ENCODE peak calls at places on chromosome 2, in eight cellular contexts. I is heart left ventricle, H is body of pancreas, Q is spleen, K is endothelial cell of umbilical vein, W is H54, O is thyroid gland, J is HCT116. P is an unnamed sample.

GRCh38 chr2:7333189-7333588 is 416.0 kb downstream of the RNF144A start:
- DNase-seq in W (no peak), I (no peak), J (no peak), Q (no peak), O (no peak), K (no peak), H (no peak), P (no peak)

GRCh38 chr2:1648241-1649102 is 95.8 kb downstream of the PXDN start:
- DNase-seq in H (no peak), K (no peak), J (no peak), O (no peak), W (no peak), I (no peak), Q (peak), P (no peak)

GRCh38 chr2:235206980-235207579 is 255.3 kb downstream of the SH3BP4 start:
- DNase-seq in J (no peak), O (no peak), I (no peak), K (no peak), H (no peak), Q (no peak), W (no peak), P (no peak)

GRCh38 chr2:44360749-44361329 is 455 bp downstream of the PREPL start:
- DNase-seq in J (no peak), K (no peak), Q (no peak), I (no peak), H (no peak), O (no peak), W (no peak), P (no peak)

GRCh38 chr2:173545364-173545734 is 190.7 kb downstream of the CDCA7 start:
- DNase-seq in W (no peak), H (no peak), J (no peak), O (no peak), I (peak), Q (no peak), K (no peak), P (peak)

GRCh38 chr2:176500921-176501320 is 231.7 kb downstream of the MTX2 start:
- DNase-seq in J (no peak), H (no peak), I (no peak), Q (no peak), K (peak), O (no peak), W (no peak), P (no peak)

GRCh38 chr2:172465417-172466334 is 38.3 kb downstream of the ITGA6 start:
- DNase-seq in K (peak), Q (peak), H (peak), W (peak), I (peak), O (peak), J (no peak), P (peak)

GRCh38 chr2:18976112-18976961 is 382.1 kb downstream of the OSR1 start:
- DNase-seq in H (no peak), O (no peak), K (no peak), J (no peak), Q (no peak), I (peak), W (no peak), P (no peak)

GRCh38 chr2:191358325-191359025 is 113.3 kb downstream of the MYO1B start:
- DNase-seq in K (no peak), O (peak), H (peak), J (no peak), W (no peak), Q (no peak), I (no peak), P (no peak)

GRCh38 chr2:202009563-202009962 is 24.1 kb upstream of the FZD7 start:
- DNase-seq in Q (no peak), I (no peak), H (no peak), J (no peak), W (no peak), O (no peak), K (no peak), P (no peak)

GRCh38 chr2:216504376-216504762 is 5.7 kb downstream of the RPL37A start:
- DNase-seq in J (no peak), Q (no peak), I (no peak), H (no peak), W (no peak), O (no peak), K (no peak), P (no peak)
- TF ChIP-seq POLR2A in J (no peak), Q (no peak), I (no peak), H (no peak), W (no peak), O (no peak), K (no peak), P (no peak)

GRCh38 chr2:74002515-74003391 is 18.0 kb downstream of the TET3 start:
- DNase-seq in H (peak), I (peak), K (peak), O (peak), Q (peak), W (peak), J (no peak), P (peak)
- TF ChIP-seq POLR2A in H (peak), I (peak), K (no peak), O (no peak), Q (no peak), W (peak), J (no peak), P (peak)

DNA sequence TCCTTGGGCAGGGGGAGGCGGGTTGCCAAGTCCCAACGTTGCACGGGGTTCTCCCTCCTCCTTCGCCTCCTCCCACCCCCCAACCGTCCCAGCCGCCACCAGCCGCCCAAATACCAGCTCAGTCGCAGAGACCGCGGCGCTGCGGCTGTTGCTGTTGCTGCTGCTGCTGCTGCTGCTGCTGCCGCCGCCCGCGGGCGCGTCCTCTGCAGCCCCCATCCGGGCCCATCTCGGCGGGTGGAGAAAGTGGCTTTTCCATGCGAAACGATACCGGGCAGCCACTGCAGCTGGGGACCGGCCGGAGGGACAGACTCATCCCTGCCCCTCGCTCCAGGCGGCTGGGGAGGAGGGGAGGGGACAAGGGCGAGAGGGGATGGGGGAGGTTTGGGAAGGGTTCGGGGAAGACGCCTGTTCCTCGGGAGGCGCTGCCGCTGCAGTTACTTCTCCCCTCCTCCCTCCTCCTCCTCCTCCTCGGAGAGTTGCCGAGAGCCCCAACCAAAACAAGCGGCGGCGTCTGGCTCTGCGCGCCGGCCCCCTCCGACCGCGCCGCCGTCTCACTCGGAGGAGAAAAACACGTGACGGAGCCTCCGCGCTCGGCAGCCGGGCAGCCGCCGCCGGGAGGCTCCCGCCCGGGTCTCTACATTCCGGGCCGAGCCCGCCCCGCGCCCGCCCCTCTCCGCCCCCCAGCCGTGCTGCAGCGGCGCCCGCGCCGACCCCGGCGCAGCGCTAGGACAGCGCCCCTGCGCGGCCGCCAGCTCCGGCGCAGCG is at the start of gene IRS1:
- DNase-seq in I (peak), O (peak), W (peak), H (peak), Q (peak), K (peak), J (peak), P (peak)
- TF ChIP-seq POLR2A in I (no peak), O (no peak), W (peak), H (peak), Q (peak), K (no peak), J (no peak), P (peak)

DNA sequence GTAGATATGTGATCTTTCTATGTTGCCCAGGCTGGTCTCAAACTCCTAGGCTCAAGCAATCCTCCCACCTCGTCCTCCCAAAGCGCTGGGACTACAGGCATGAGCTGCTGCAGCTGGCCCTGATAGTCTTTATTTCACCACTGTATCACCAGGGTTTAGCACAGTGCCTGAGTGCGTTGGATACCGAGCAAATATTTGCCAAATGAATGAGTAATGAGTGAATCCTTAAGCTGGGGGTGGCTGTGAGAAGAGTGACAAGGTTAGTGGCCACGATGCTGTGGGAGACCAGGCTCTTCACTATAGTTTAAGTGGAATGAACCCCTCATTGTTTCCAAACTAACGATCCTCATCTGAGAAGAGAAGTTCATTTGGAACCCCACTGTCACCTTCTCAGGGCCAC is 60.8 kb upstream of the FAM136A start:
- DNase-seq in I (no peak), K (no peak), J (no peak), W (no peak), O (no peak), Q (no peak), H (no peak), P (no peak)
- TF ChIP-seq POLR2A in I (no peak), K (no peak), J (no peak), W (no peak), O (no peak), Q (no peak), H (no peak), P (no peak)

GRCh38 chr2:207716061-207716460 is 4.6 kb downstream of the CCNYL1 start:
- DNase-seq in O (no peak), J (no peak), K (no peak), Q (no peak), I (no peak), H (no peak), W (no peak), P (no peak)

GRCh38 chr2:207706936-207707860 is 4.2 kb upstream of the CCNYL1 start:
- DNase-seq in O (no peak), H (no peak), I (no peak), J (no peak), Q (no peak), W (no peak), K (no peak), P (no peak)

GRCh38 chr2:207711750-207712487 is 479 bp downstream of the CCNYL1 start:
- DNase-seq in K (peak), W (peak), I (peak), J (no peak), O (peak), Q (peak), H (peak), P (peak)

GRCh38 chr2:207710814-207711740 is at the start of gene CCNYL1:
- DNase-seq in K (peak), H (peak), W (peak), J (peak), I (peak), O (peak), Q (peak), P (peak)
- TF ChIP-seq POLR2A in K (peak), H (peak), W (peak), J (peak), I (peak), O (no peak), Q (peak), P (peak)

DNA sequence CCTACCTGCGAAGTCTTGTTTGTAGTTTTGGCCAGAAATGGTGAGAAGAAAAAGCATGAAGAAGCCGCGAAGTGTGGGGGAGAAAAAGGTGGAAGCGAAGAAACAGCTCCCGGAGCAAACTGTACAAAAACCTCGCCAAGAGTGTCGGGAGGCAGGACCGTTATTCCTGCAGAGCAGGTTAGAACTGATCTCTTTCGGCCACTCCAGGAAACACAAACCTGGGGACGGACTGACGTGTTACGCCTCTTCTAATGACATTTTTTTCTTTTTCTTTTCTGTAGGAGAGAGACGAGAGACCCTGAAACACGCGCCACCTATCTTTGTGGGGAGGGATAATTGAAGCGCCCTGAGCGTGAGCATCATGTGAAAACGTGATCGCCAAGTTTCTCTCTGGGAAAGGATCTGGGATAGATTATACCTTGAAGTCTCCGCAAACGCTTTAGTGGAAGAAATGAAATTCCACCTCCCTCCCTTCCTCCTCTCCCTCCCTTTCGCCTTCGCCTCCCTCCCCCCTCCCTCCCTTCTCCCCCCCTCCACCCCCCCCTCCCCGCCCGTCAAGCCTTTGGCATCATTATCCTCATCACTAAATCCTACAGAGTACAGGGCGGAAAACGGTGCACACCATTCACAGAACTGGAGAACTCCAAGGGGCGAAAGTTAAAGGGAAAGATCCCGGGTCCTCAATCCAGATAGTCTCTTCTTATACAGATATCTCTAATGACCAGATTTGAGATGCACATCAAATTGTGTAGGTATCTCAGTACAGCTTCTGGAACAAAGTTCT is at the start of gene ZEB2:
- DNase-seq in K (peak), I (peak), W (no peak), H (no peak), J (peak), Q (peak), O (no peak), P (peak)
- TF ChIP-seq POLR2A in K (peak), I (no peak), W (peak), H (no peak), J (no peak), Q (peak), O (no peak), P (peak)

GRCh38 chr2:156340818-156341481 is 8.4 kb upstream of the NR4A2 start:
- DNase-seq in J (no peak), Q (peak), I (no peak), W (no peak), K (no peak), H (no peak), O (no peak), P (no peak)
- TF ChIP-seq POLR2A in J (peak), Q (no peak), I (no peak), W (no peak), K (no peak), H (no peak), O (no peak), P (no peak)

DNA sequence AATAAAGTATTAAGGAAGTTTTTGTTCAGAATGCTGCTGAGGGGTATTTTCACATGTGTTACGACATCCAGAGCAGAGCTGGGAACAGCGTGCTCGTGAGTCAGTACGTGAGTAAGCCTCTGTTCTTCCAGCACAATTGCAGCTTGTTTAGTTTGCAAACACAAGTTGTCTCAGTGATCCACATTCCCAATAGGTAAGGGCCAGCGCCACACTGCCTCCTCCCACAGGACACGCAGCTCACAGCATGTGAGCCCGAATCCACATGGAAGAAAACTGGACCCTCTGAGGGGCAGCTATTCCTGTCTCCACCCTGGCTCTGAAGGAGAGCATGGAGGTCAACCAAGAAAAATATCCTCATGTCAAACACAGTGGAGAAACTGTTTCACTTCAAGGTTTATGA is 173.9 kb upstream of the PID1 start:
- DNase-seq in K (peak), I (peak), H (peak), O (peak), W (peak), Q (no peak), J (peak), P (peak)
- TF ChIP-seq POLR2A in K (no peak), I (no peak), H (no peak), O (no peak), W (no peak), Q (no peak), J (no peak), P (peak)

GRCh38 chr2:55156326-55156725 is 75.8 kb downstream of the CLHC1 start:
- DNase-seq in H (no peak), Q (no peak), J (no peak), O (no peak), W (no peak), K (no peak), I (no peak), P (no peak)

GRCh38 chr2:55159037-55159651 is 72.9 kb downstream of the CLHC1 start:
- DNase-seq in Q (peak), J (no peak), H (peak), K (peak), O (peak), W (no peak), I (peak), P (peak)

GRCh38 chr2:55158111-55158814 is 73.8 kb downstream of the CLHC1 start:
- DNase-seq in Q (no peak), J (no peak), H (no peak), W (no peak), K (no peak), I (no peak), O (no peak), P (no peak)

GRCh38 chr2:55155764-55156221 is 76.3 kb downstream of the CLHC1 start:
- DNase-seq in W (no peak), O (no peak), I (no peak), H (no peak), K (no peak), J (no peak), Q (no peak), P (no peak)

GRCh38 chr2:55157474-55157884 is 74.6 kb downstream of the CLHC1 start:
- DNase-seq in O (no peak), I (no peak), H (no peak), Q (no peak), J (no peak), W (no peak), K (no peak), P (no peak)
- TF ChIP-seq POLR2A in O (no peak), I (no peak), H (no peak), Q (no peak), J (no peak), W (no peak), K (no peak), P (no peak)